ENCODE peak calls at places on chromosomes 6 and 20, in nine cellular contexts. T is fibroblast of pulmonary artery; L is lung; Q is kidney epithelial cell; Z is skeletal muscle cell; C is cardiac fibroblast; B is GM12865; N is H1; S is CD8-positive, alpha-beta memory T cell. J is an unnamed sample.

GRCh38 chr6:39484276-39484675 is 161.8 kb upstream of the KCNK16 start:
- DNase-seq in T (no peak), L (no peak), Q (no peak), Z (no peak), C (no peak), B (no peak), N (no peak), S (no peak), J (no peak)

GRCh38 chr6:169092375-169092774 is 161.3 kb downstream of the THBS2 start:
- DNase-seq in T (peak), L (peak), Q (no peak), Z (no peak), C (peak), B (peak), N (no peak), S (no peak), J (no peak)

GRCh38 chr20:50911030-50911429 is 20.2 kb downstream of the ADNP start:
- DNase-seq in T (no peak), L (no peak), Q (no peak), Z (no peak), C (no peak), B (peak), N (no peak), S (no peak), J (no peak)

GRCh38 chr20:6692566-6693168 is 74.8 kb upstream of the BMP2 start:
- DNase-seq in T (no peak), L (no peak), Q (no peak), Z (no peak), C (no peak), B (no peak), N (no peak), S (no peak), J (no peak)

GRCh38 chr6:138428943-138429616 is 25.1 kb downstream of the HEBP2 start:
- DNase-seq in T (peak), L (no peak), Q (peak), Z (peak), C (peak), B (peak), N (no peak), S (no peak), J (peak)

GRCh38 chr20:57663681-57664451 is 43.6 kb upstream of the ZBP1 start:
- DNase-seq in T (no peak), L (no peak), Q (no peak), Z (no peak), C (no peak), B (no peak), N (no peak), S (peak), J (no peak)

GRCh38 chr6:125945378-125946141 is 11.0 kb upstream of the HINT3 start:
- DNase-seq in T (peak), L (no peak), Q (no peak), Z (no peak), C (peak), B (no peak), N (no peak), S (no peak), J (no peak)

GRCh38 chr6:148342146-148343027 is at the start of gene SASH1:
- DNase-seq in T (peak), L (peak), Q (peak), Z (no peak), C (peak), B (peak), N (peak), S (no peak), J (no peak)

GRCh38 chr6:11212625-11213024 is 19.8 kb downstream of the NEDD9 start:
- DNase-seq in T (peak), L (peak), Q (no peak), Z (peak), C (peak), B (no peak), N (no peak), S (no peak), J (no peak)

GRCh38 chr6:161836643-161837448 is 563.0 kb upstream of the AGPAT4 start:
- DNase-seq in T (peak), L (no peak), Q (no peak), Z (no peak), C (peak), B (no peak), N (no peak), S (no peak), J (no peak)

GRCh38 chr6:113018351-113019151 is 671.4 kb downstream of the RFPL4B start:
- DNase-seq in T (peak), L (no peak), Q (peak), Z (peak), C (peak), B (no peak), N (no peak), S (no peak), J (no peak)

GRCh38 chr6:28914941-28915340 is 8.8 kb downstream of the TRIM27 start:
- DNase-seq in T (no peak), L (no peak), Q (no peak), Z (no peak), C (peak), B (no peak), N (no peak), S (no peak), J (no peak)

GRCh38 chr6:100479180-100480035 is 14.7 kb upstream of the SIM1 start:
- DNase-seq in T (peak), L (no peak), Q (no peak), Z (no peak), C (peak), B (peak), N (no peak), S (no peak), J (peak)

GRCh38 chr6:30842754-30843610 is 41.3 kb upstream of the DDR1 start:
- DNase-seq in T (peak), L (no peak), Q (no peak), Z (no peak), C (peak), B (no peak), N (no peak), S (no peak), J (peak)

GRCh38 chr20:60055740-60056139 is 97.5 kb downstream of the CDH26 start:
- DNase-seq in T (no peak), L (peak), Q (no peak), Z (no peak), C (no peak), B (peak), N (no peak), S (peak), J (peak)

GRCh38 chr20:62735331-62735821 is 26.7 kb downstream of the NTSR1 start:
- DNase-seq in T (no peak), L (no peak), Q (no peak), Z (no peak), C (no peak), B (no peak), N (no peak), S (no peak), J (no peak)

GRCh38 chr6:25054469-25054868 is 118.7 kb upstream of the RIPOR2 start:
- DNase-seq in T (peak), L (no peak), Q (no peak), Z (no peak), C (peak), B (no peak), N (no peak), S (no peak), J (no peak)

GRCh38 chr20:45268531-45268930 is 14.2 kb upstream of the SLPI start:
- DNase-seq in T (no peak), L (no peak), Q (no peak), Z (no peak), C (peak), B (no peak), N (no peak), S (no peak), J (no peak)

GRCh38 chr20:20207291-20207690 is 155.0 kb downstream of the CFAP61 start:
- DNase-seq in T (no peak), L (no peak), Q (no peak), Z (no peak), C (no peak), B (no peak), N (no peak), S (no peak), J (no peak)

GRCh38 chr6:152636675-152637421 is at the start of gene SYNE1:
- DNase-seq in T (peak), L (peak), Q (no peak), Z (no peak), C (peak), B (peak), N (peak), S (peak), J (no peak)

GRCh38 chr6:87905101-87905517 is 142.5 kb upstream of the SPACA1 start:
- DNase-seq in T (no peak), L (no peak), Q (no peak), Z (no peak), C (no peak), B (peak), N (no peak), S (no peak), J (no peak)
- H3K4me3 ChIP-seq in T (no peak), L (no peak), Q (no peak), Z (no peak), C (no peak), B (no peak), N (no peak), S (no peak), J (no peak)

GRCh38 chr6:97765480-97765879 is 482.5 kb upstream of the MMS22L start:
- DNase-seq in T (peak), L (no peak), Q (peak), Z (peak), C (peak), B (no peak), N (no peak), S (no peak), J (no peak)
- H3K4me3 ChIP-seq in T (no peak), L (no peak), Q (no peak), Z (no peak), C (no peak), B (no peak), N (no peak), S (no peak), J (no peak)

GRCh38 chr6:135853986-135854385 is 2.5 kb downstream of the PDE7B start:
- DNase-seq in T (peak), L (no peak), Q (no peak), Z (no peak), C (peak), B (no peak), N (no peak), S (no peak), J (no peak)
- H3K4me3 ChIP-seq in T (peak), L (no peak), Q (no peak), Z (peak), C (peak), B (no peak), N (no peak), S (no peak), J (no peak)

GRCh38 chr6:68038815-68039408 is 596.2 kb upstream of the ADGRB3 start:
- DNase-seq in T (no peak), L (no peak), Q (no peak), Z (no peak), C (no peak), B (no peak), N (peak), S (no peak), J (no peak)
- H3K4me3 ChIP-seq in T (no peak), L (no peak), Q (no peak), Z (no peak), C (no peak), B (no peak), N (no peak), S (no peak), J (no peak)

J was measured in Jurkat, Clone E6-1.